ENCODE peak calls at places on chromosomes 1 and 21, in nine cellular contexts. S is stimulated activated CD8-positive, alpha-beta memory T cell treated with anti-CD3 and anti-CD28 coated beads, Interleukin-4, amount 100 ng/mL, for 4 hours; J is NCI-H460; C is effector memory CD8-positive, alpha-beta T cell; N is substantia nigra; Y is CD8-positive, alpha-beta T cell; D is ecto neural progenitor cell; T is RWPE1; Z is activated gamma-delta T cell. R is an unnamed sample.

GRCh38 chr1:204409878-204410763 is 1.5 kb downstream of the PPP1R15B start:
- DNase-seq in S (no peak), T (peak), J (no peak), Y (no peak), N (no peak), D (no peak), C (no peak), Z (no peak), R (no peak)

GRCh38 chr1:24438423-24438901 is 22.9 kb downstream of the NIPAL3 start:
- DNase-seq in C (no peak), Y (no peak), T (no peak), S (no peak), Z (no peak), D (peak), N (no peak), J (no peak), R (no peak)

GRCh38 chr1:26053718-26054572 is 8.0 kb upstream of the SLC30A2 start:
- DNase-seq in Y (no peak), D (no peak), Z (no peak), C (no peak), N (no peak), J (no peak), S (no peak), T (no peak), R (no peak)

GRCh38 chr1:236998571-236998970 is 5.7 kb downstream of the MT1HL1 start:
- DNase-seq in C (no peak), S (no peak), D (no peak), J (no peak), Z (no peak), N (no peak), Y (no peak), T (no peak), R (no peak)

GRCh38 chr21:33731447-33731846 is 89.1 kb downstream of the ITSN1 start:
- DNase-seq in Y (no peak), D (no peak), J (no peak), Z (no peak), T (no peak), N (no peak), C (no peak), S (no peak), R (no peak)

GRCh38 chr1:153939476-153939875 is 7.0 kb downstream of the DENND4B start:
- DNase-seq in S (no peak), J (no peak), Y (no peak), D (no peak), C (no peak), N (no peak), Z (no peak), T (no peak), R (no peak)

GRCh38 chr1:110464340-110464739 is 13.4 kb downstream of the PROK1 start:
- DNase-seq in J (no peak), D (no peak), Y (no peak), N (no peak), T (peak), C (no peak), S (no peak), Z (no peak), R (no peak)

GRCh38 chr1:111216751-111217150 is 10.8 kb upstream of the CHI3L2 start:
- DNase-seq in T (no peak), Z (no peak), S (no peak), D (no peak), C (no peak), N (no peak), Y (no peak), J (no peak), R (no peak)

GRCh38 chr1:10975567-10976326 is 36.7 kb upstream of the TARDBP start:
- DNase-seq in N (no peak), Z (no peak), T (peak), D (no peak), Y (no peak), J (no peak), S (no peak), C (no peak), R (peak)

GRCh38 chr1:231938651-231939050 is 312.1 kb downstream of the DISC1 start:
- DNase-seq in J (no peak), Y (no peak), N (no peak), S (no peak), C (no peak), Z (no peak), D (no peak), T (no peak), R (no peak)

R was measured in keratinocyte.